ENCODE peak calls at places on chromosomes 6 and 20, in eight cellular contexts. D is kidney epithelial cell, F is astrocyte of the spinal cord, M is ovary, X is mammary epithelial cell, G is B cell, Q is brain microvascular endothelial cell, U is dorsolateral prefrontal cortex. Z is an unnamed sample.

GRCh38 chr6:53492860-53493634 is 51.9 kb downstream of the GCLC start:
- DNase-seq in Q (peak; percentile 33), D (peak; percentile 21), G (peak; percentile 29), X (peak; percentile 65), M (no peak), U (no peak), F (peak; percentile 81), Z (peak; percentile 64)

GRCh38 chr6:88223298-88223697 is 57.2 kb upstream of the CNR1 start:
- DNase-seq in Q (no peak), F (no peak), U (no peak), M (no peak), X (no peak), D (no peak), G (no peak), Z (no peak)

GRCh38 chr6:1251198-1252155 is 60.4 kb upstream of the FOXQ1 start:
- DNase-seq in U (no peak), M (no peak), F (no peak), Q (no peak), D (no peak), G (no peak), X (no peak), Z (no peak)

GRCh38 chr20:32727663-32728062 is 15.6 kb downstream of the COMMD7 start:
- DNase-seq in M (no peak), G (no peak), Q (peak; percentile 75), X (peak; percentile 54), U (no peak), F (peak; percentile 93), D (peak; percentile 93), Z (peak; percentile 86)

GRCh38 chr6:11366183-11366933 is 133.9 kb upstream of the NEDD9 start:
- DNase-seq in D (no peak), G (no peak), F (no peak), Q (no peak), X (no peak), M (no peak), U (no peak), Z (no peak)

GRCh38 chr6:169851641-169852503 is 100.5 kb downstream of the ERMARD start:
- DNase-seq in M (peak; percentile 5), Q (peak; percentile 56), G (no peak), F (peak; percentile 22), U (no peak), X (peak; percentile 69), D (no peak), Z (no peak)

GRCh38 chr6:39403304-39403703 is 80.8 kb upstream of the KCNK16 start:
- DNase-seq in X (no peak), M (no peak), G (no peak), U (no peak), D (no peak), Q (no peak), F (no peak), Z (no peak)

GRCh38 chr6:167687035-167687720 is 139.5 kb upstream of the AFDN start:
- DNase-seq in M (no peak), G (no peak), Q (no peak), D (no peak), X (no peak), U (no peak), F (no peak), Z (no peak)

GRCh38 chr6:149077208-149077607 is 240.3 kb upstream of the TAB2 start:
- DNase-seq in G (no peak), X (no peak), U (no peak), F (peak; percentile 87), M (no peak), D (no peak), Q (peak; percentile 90), Z (peak; percentile 57)

GRCh38 chr6:38750968-38751615 is 36.0 kb downstream of the DNAH8 start:
- DNase-seq in G (no peak), X (peak; percentile 92), M (no peak), F (no peak), Q (no peak), D (no peak), U (no peak), Z (no peak)

GRCh38 chr20:60115452-60115851 is 157.2 kb downstream of the CDH26 start:
- DNase-seq in Q (no peak), U (no peak), D (no peak), X (no peak), F (no peak), G (no peak), M (no peak), Z (no peak)

GRCh38 chr6:169934699-169935347 is 183.4 kb downstream of the ERMARD start:
- DNase-seq in F (no peak), G (no peak), X (no peak), M (no peak), Q (no peak), D (no peak), U (no peak), Z (no peak)

DNA sequence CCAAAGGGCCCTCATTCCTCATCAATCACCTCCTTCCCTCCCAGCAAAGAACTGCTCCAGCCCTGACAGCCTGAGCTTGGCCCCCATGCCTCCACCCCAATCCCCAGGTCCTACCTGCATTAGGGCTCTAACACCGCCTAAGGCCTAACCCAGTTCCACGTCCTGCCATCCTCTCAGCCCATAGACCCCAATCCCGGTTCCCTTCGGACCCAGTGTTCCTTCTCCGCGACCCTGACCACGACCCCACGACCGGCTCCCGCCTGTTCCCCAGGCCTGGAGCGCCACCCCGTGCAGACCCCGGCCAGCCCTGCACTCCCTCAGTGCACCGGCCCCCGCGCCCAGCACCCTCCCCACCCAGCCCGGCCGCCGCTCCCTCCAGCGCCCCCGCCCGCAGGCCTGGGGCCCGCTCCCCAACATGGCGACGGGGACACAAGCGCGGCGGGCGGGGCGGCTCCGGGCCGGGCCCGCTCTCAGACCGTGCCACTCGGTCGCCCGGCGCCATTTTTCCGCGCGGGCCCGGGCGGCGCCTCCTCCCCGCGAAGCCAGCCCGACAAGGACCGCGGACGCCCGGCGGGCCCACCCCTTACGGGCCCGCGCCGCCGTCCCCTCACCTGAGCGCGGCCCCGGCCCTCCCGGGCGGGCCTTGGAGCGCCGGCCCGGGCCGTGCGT is 456 bp downstream of the NCOA6 start:
- DNase-seq in F (peak; percentile 31), M (peak; percentile 73), X (peak; percentile 20), D (no peak), U (peak; percentile 67), Q (peak; percentile 5), G (peak; percentile 89), Z (peak; percentile 49)
- TF ChIP-seq CTCF in F (no peak), M (peak; percentile 7), X (no peak), D (no peak), U (peak; percentile 19), Q (no peak), G (no peak), Z (no peak)

GRCh38 chr6:32117461-32117860 is 8.3 kb upstream of the TNXB start:
- DNase-seq in Q (no peak), X (no peak), U (no peak), D (no peak), F (no peak), M (no peak), G (no peak), Z (no peak)

GRCh38 chr6:32114853-32115252 is 5.7 kb upstream of the TNXB start:
- DNase-seq in F (no peak), U (no peak), X (no peak), G (no peak), D (no peak), Q (peak; percentile 82), M (no peak), Z (peak; percentile 87)

GRCh38 chr6:32118782-32119628 is 9.0 kb downstream of the ATF6B start:
- DNase-seq in F (peak; percentile 90), D (peak; percentile 52), M (peak; percentile 92), Q (peak; percentile 85), U (peak; percentile 90), X (peak; percentile 65), G (peak; percentile 70), Z (peak; percentile 87)

GRCh38 chr6:32115623-32116022 is 6.5 kb upstream of the TNXB start:
- DNase-seq in F (no peak), D (no peak), M (peak; percentile 53), U (no peak), X (no peak), G (no peak), Q (no peak), Z (no peak)

DNA sequence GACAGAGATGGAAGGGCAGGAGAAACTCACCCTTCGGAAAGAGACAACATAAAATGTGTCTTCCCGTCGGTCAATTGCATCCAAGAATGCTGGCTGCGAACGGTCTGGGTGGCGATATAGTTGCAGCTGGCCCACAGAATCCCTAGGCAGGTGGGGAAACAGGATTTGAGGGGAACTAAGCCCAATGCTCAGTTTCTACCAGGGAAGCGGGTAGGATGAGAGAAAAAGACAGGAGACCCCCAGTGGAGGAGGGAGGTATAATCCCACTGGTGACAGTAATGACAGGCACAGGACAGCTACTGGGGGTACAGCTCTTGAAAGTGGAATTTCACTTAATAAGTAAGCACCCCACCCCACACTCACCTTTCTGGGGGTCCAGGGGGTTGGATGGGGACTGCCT is 7.5 kb upstream of the TNXB start:
- DNase-seq in G (no peak), Q (peak; percentile 21), X (no peak), D (no peak), U (no peak), M (no peak), F (no peak), Z (no peak)
- TF ChIP-seq CTCF in G (peak; percentile 28), Q (peak; percentile 70), X (peak; percentile 23), D (peak; percentile 54), U (peak; percentile 33), M (peak; percentile 49), F (peak; percentile 57), Z (peak; percentile 56)

GRCh38 chr20:48012401-48012974 is 227.2 kb upstream of the SULF2 start:
- DNase-seq in G (no peak), X (peak; percentile 89), F (peak; percentile 37), M (no peak), U (no peak), D (peak; percentile 45), Q (peak; percentile 85), Z (peak; percentile 84)
- TF ChIP-seq CTCF in G (no peak), X (peak; percentile 26), F (no peak), M (no peak), U (no peak), D (peak; percentile 24), Q (peak; percentile 41), Z (peak; percentile 40)

GRCh38 chr6:90080876-90081464 is 186.7 kb downstream of the GJA10 start:
- DNase-seq in X (no peak), D (no peak), Q (no peak), U (no peak), M (no peak), F (no peak), G (no peak), Z (no peak)

GRCh38 chr6:90083891-90084290 is 189.6 kb downstream of the GJA10 start:
- DNase-seq in Q (no peak), X (no peak), D (no peak), G (peak; percentile 67), U (no peak), F (no peak), M (no peak), Z (no peak)

GRCh38 chr6:90086517-90086916 is 192.2 kb downstream of the GJA10 start:
- DNase-seq in Q (no peak), U (no peak), X (peak; percentile 94), D (no peak), M (no peak), F (no peak), G (no peak), Z (no peak)

GRCh38 chr6:90079555-90080490 is 185.6 kb downstream of the GJA10 start:
- DNase-seq in U (no peak), D (no peak), Q (no peak), M (no peak), X (no peak), G (no peak), F (no peak), Z (no peak)

DNA sequence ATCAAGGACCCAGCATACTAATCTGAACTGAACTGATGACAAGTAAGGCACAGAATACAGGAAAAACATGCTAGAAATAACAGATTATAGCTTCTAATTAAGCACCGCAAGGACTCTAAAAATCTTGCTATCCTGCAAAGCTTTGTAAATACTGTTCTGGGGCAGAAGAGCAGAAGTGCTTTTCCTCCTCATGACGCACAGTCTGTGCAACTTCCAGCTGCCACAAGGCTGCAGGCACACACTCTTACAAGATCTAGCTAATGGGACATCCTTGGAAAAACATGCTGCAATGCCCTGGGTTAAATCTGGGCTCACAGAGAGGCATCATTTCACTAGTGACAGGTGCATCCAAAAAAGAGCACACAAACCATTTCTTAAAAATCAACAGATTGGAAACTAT is 188.6 kb downstream of the GJA10 start:
- DNase-seq in G (no peak), M (no peak), X (no peak), D (no peak), U (no peak), Q (no peak), F (no peak), Z (no peak)
- TF ChIP-seq CTCF in G (no peak), M (no peak), X (no peak), D (no peak), U (no peak), Q (no peak), F (no peak), Z (no peak)

Z was measured in AG10803.